ENCODE peak calls at places on chromosomes 2 and 18, in nine cellular contexts. J, D, R, X, F, T, H, E and V are unnamed samples.

GRCh38 chr2:32783468-32783867 is 155.6 kb downstream of the TTC27 start:
- DNase-seq in J (no peak), D (no peak), R (peak), X (no peak), F (no peak), T (no peak), H (no peak), E (no peak), V (no peak)

GRCh38 chr2:118012778-118013177 is 1.1 kb downstream of the CCDC93 start:
- DNase-seq in J (no peak), D (no peak), R (no peak), X (no peak), F (no peak), T (no peak), H (no peak), E (no peak), V (no peak)

GRCh38 chr18:11983592-11983991 is 2.3 kb downstream of the IMPA2 start:
- DNase-seq in J (no peak), D (no peak), R (no peak), X (no peak), F (no peak), T (no peak), H (no peak), E (no peak), V (no peak)

GRCh38 chr2:218030409-218031195 is 27.8 kb upstream of the TNS1 start:
- DNase-seq in J (no peak), D (no peak), R (no peak), X (no peak), F (no peak), T (peak), H (no peak), E (no peak), V (no peak)

GRCh38 chr2:237309011-237309410 is 105.0 kb downstream of the COL6A3 start:
- DNase-seq in J (no peak), D (no peak), R (no peak), X (no peak), F (no peak), T (no peak), H (no peak), E (no peak), V (no peak)

GRCh38 chr2:65537651-65538385 is 105.4 kb upstream of the SPRED2 start:
- DNase-seq in J (no peak), D (no peak), R (no peak), X (no peak), F (no peak), T (no peak), H (no peak), E (no peak), V (no peak)

GRCh38 chr2:46177461-46178089 is 119.6 kb upstream of the EPAS1 start:
- DNase-seq in J (no peak), D (no peak), R (no peak), X (no peak), F (no peak), T (no peak), H (no peak), E (no peak), V (peak)

GRCh38 chr2:188196343-188197008 is 95.2 kb upstream of the GULP1 start:
- DNase-seq in J (no peak), D (no peak), R (no peak), X (no peak), F (no peak), T (no peak), H (no peak), E (no peak), V (no peak)

GRCh38 chr2:579351-579886 is 97.8 kb downstream of the TMEM18 start:
- DNase-seq in J (no peak), D (no peak), R (no peak), X (no peak), F (no peak), T (no peak), H (no peak), E (no peak), V (no peak)

GRCh38 chr2:135820003-135820618 is 16.9 kb downstream of the LCT start:
- DNase-seq in J (no peak), D (peak), R (no peak), X (no peak), F (no peak), T (no peak), H (no peak), E (peak), V (peak)

GRCh38 chr2:8559811-8560210 is 122.0 kb upstream of the ID2 start:
- DNase-seq in J (no peak), D (no peak), R (no peak), X (no peak), F (no peak), T (no peak), H (no peak), E (no peak), V (no peak)

GRCh38 chr18:11561293-11561692 is 48.1 kb upstream of the SLC35G4 start:
- DNase-seq in J (no peak), D (no peak), R (no peak), X (no peak), F (no peak), T (no peak), H (no peak), E (no peak), V (no peak)

GRCh38 chr2:219627105-219628100 is at the start of gene SLC4A3:
- DNase-seq in J (no peak), D (no peak), R (no peak), X (no peak), F (no peak), T (no peak), H (peak), E (peak), V (peak)

GRCh38 chr2:157440404-157441071 is 3.4 kb downstream of the CYTIP start:
- DNase-seq in J (no peak), D (no peak), R (no peak), X (no peak), F (no peak), T (no peak), H (no peak), E (no peak), V (no peak)

GRCh38 chr2:229675569-229675968 is 38.8 kb downstream of the DNER start:
- DNase-seq in J (no peak), D (no peak), R (no peak), X (no peak), F (no peak), T (no peak), H (no peak), E (no peak), V (peak)

GRCh38 chr18:66867653-66868052 is 263.8 kb upstream of the CDH19 start:
- DNase-seq in J (no peak), D (no peak), R (no peak), X (no peak), F (no peak), T (no peak), H (no peak), E (no peak), V (no peak)

GRCh38 chr2:1850031-1850430 is 105.7 kb upstream of the PXDN start:
- DNase-seq in J (no peak), D (no peak), R (no peak), X (no peak), F (no peak), T (no peak), H (no peak), E (no peak), V (no peak)

GRCh38 chr18:22347624-22348511 is 69.8 kb downstream of the CTAGE1 start:
- DNase-seq in J (no peak), D (no peak), R (no peak), X (no peak), F (no peak), T (no peak), H (no peak), E (peak), V (peak)

GRCh38 chr2:120934891-120935338 is 199.2 kb downstream of the GLI2 start:
- DNase-seq in J (no peak), D (no peak), R (no peak), X (no peak), F (no peak), T (peak), H (peak), E (no peak), V (peak)

GRCh38 chr18:7117390-7118355 is at the start of gene LAMA1:
- DNase-seq in J (no peak), D (no peak), R (no peak), X (no peak), F (no peak), T (no peak), H (peak), E (no peak), V (peak)

GRCh38 chr18:3652380-3653262 is 202.6 kb downstream of the TGIF1 start:
- DNase-seq in J (no peak), D (peak), R (no peak), X (no peak), F (no peak), T (peak), H (peak), E (no peak), V (peak)

GRCh38 chr2:212135739-212136138 is 402.9 kb downstream of the ERBB4 start:
- DNase-seq in J (no peak), D (no peak), R (peak), X (no peak), F (no peak), T (no peak), H (no peak), E (no peak), V (peak)

GRCh38 chr18:23992119-23992940 is 22.2 kb upstream of the TTC39C start:
- DNase-seq in J (no peak), D (no peak), R (no peak), X (peak), F (peak), T (no peak), H (no peak), E (no peak), V (no peak)